ENCODE peak calls at places on chromosome 12, in six cellular contexts. One of them, this sample, is unnamed.

GRCh38 chr12:46131729-46132128 is 137.1 kb downstream of the SLC38A1 start:
- DNase-seq in nephron progenitor cell: no peak
- DNase-seq in A549: peak
- DNase-seq in fibroblast of the aortic adventitia: peak
- DNase-seq in AG09309: no peak
- DNase-seq in sigmoid colon: no peak
- DNase-seq in this sample: no peak

GRCh38 chr12:71439613-71440392 is at the start of gene LGR5:
- DNase-seq in nephron progenitor cell: peak
- DNase-seq in A549: peak
- DNase-seq in fibroblast of the aortic adventitia: peak
- DNase-seq in AG09309: no peak
- DNase-seq in sigmoid colon: no peak
- DNase-seq in this sample: no peak

GRCh38 chr12:46518729-46519128 is 146.2 kb upstream of the SLC38A2 start:
- DNase-seq in nephron progenitor cell: no peak
- DNase-seq in A549: no peak
- DNase-seq in fibroblast of the aortic adventitia: no peak
- DNase-seq in AG09309: no peak
- DNase-seq in sigmoid colon: no peak
- DNase-seq in this sample: no peak

GRCh38 chr12:65951697-65952096 is 127.4 kb downstream of the HMGA2 start:
- DNase-seq in nephron progenitor cell: no peak
- DNase-seq in A549: no peak
- DNase-seq in fibroblast of the aortic adventitia: peak
- DNase-seq in AG09309: no peak
- DNase-seq in sigmoid colon: no peak
- DNase-seq in this sample: no peak

GRCh38 chr12:48285751-48286650 is 64.7 kb downstream of the ZNF641 start:
- DNase-seq in nephron progenitor cell: no peak
- DNase-seq in A549: no peak
- DNase-seq in fibroblast of the aortic adventitia: no peak
- DNase-seq in AG09309: no peak
- DNase-seq in sigmoid colon: no peak
- DNase-seq in this sample: no peak

GRCh38 chr12:97148941-97149559 is 242.0 kb downstream of the NEDD1 start:
- DNase-seq in nephron progenitor cell: peak
- DNase-seq in A549: peak
- DNase-seq in fibroblast of the aortic adventitia: peak
- DNase-seq in AG09309: no peak
- DNase-seq in sigmoid colon: no peak
- DNase-seq in this sample: no peak

GRCh38 chr12:56634242-56634836 is 4.2 kb upstream of the BAZ2A start:
- DNase-seq in nephron progenitor cell: peak
- DNase-seq in A549: peak
- DNase-seq in fibroblast of the aortic adventitia: no peak
- DNase-seq in AG09309: no peak
- DNase-seq in sigmoid colon: no peak
- DNase-seq in this sample: no peak

GRCh38 chr12:2212971-2213869 is 160.4 kb downstream of the CACNA1C start:
- DNase-seq in nephron progenitor cell: peak
- DNase-seq in A549: no peak
- DNase-seq in fibroblast of the aortic adventitia: no peak
- DNase-seq in AG09309: no peak
- DNase-seq in sigmoid colon: peak
- DNase-seq in this sample: peak

GRCh38 chr12:6956332-6956727 is 5.2 kb downstream of the PTPN6 start:
- DNase-seq in nephron progenitor cell: no peak
- DNase-seq in A549: no peak
- DNase-seq in fibroblast of the aortic adventitia: no peak
- DNase-seq in AG09309: no peak
- DNase-seq in sigmoid colon: peak
- DNase-seq in this sample: no peak

GRCh38 chr12:104243971-104244370 is 28.4 kb downstream of the TXNRD1 start:
- DNase-seq in nephron progenitor cell: no peak
- DNase-seq in A549: no peak
- DNase-seq in fibroblast of the aortic adventitia: no peak
- DNase-seq in AG09309: no peak
- DNase-seq in sigmoid colon: no peak
- DNase-seq in this sample: no peak

GRCh38 chr12:92468358-92469020 is 234.3 kb upstream of the PLEKHG7 start:
- DNase-seq in nephron progenitor cell: no peak
- DNase-seq in A549: no peak
- DNase-seq in fibroblast of the aortic adventitia: no peak
- DNase-seq in AG09309: no peak
- DNase-seq in sigmoid colon: no peak
- DNase-seq in this sample: no peak

GRCh38 chr12:102631274-102631673 is 150.9 kb upstream of the IGF1 start:
- DNase-seq in nephron progenitor cell: no peak
- DNase-seq in A549: peak
- DNase-seq in fibroblast of the aortic adventitia: peak
- DNase-seq in AG09309: peak
- DNase-seq in sigmoid colon: no peak
- DNase-seq in this sample: no peak

GRCh38 chr12:26628234-26628633 is 204.8 kb downstream of the ITPR2 start:
- DNase-seq in nephron progenitor cell: no peak
- DNase-seq in A549: no peak
- DNase-seq in fibroblast of the aortic adventitia: no peak
- DNase-seq in AG09309: no peak
- DNase-seq in sigmoid colon: no peak
- DNase-seq in this sample: no peak

GRCh38 chr12:57096099-57096572 is 7.2 kb downstream of the NAB2 start:
- DNase-seq in nephron progenitor cell: no peak
- DNase-seq in A549: no peak
- DNase-seq in fibroblast of the aortic adventitia: no peak
- DNase-seq in AG09309: no peak
- DNase-seq in sigmoid colon: no peak
- DNase-seq in this sample: no peak

GRCh38 chr12:106897082-106897481 is 58.6 kb upstream of the TMEM263 start:
- DNase-seq in nephron progenitor cell: no peak
- DNase-seq in A549: peak
- DNase-seq in fibroblast of the aortic adventitia: peak
- DNase-seq in AG09309: no peak
- DNase-seq in sigmoid colon: no peak
- DNase-seq in this sample: no peak
- TF ChIP-seq CTCF in nephron progenitor cell: no peak
- TF ChIP-seq CTCF in A549: peak
- TF ChIP-seq CTCF in fibroblast of the aortic adventitia: no peak
- TF ChIP-seq CTCF in AG09309: peak
- TF ChIP-seq CTCF in sigmoid colon: no peak
- TF ChIP-seq CTCF in this sample: peak

DNA sequence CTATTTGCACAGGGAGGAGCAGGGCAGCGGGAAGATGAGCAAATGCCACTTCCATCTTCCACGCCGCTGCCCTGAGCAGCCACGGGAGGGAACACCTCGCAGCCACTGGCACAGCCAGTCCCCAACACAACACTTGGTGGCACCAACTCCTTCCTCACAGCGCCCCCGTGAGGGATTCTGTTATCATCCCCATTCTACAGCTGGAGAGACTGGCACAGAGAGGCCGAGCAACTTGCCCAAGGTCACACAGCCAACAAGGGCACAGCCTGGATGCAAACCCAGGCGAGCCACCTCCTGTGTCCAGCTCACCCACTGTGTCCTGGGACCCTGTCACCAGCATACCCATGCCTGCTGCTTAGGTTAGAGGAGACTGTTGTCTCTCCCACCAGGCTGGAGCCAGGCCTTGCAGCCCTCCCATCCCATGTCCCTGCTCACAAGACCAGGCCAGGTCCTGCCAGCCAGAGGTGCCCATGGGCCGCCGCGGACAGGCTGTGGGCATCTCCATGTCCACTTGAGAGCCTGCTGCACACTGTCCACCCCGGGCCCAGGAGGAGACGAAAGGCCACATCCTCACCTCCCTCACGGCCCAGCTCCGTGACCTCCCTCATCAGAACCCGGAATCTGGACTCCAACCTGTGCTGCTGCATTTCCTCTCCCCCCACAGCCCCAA is 57.0 kb downstream of the NCOR2 start:
- DNase-seq in nephron progenitor cell: no peak
- DNase-seq in A549: peak
- DNase-seq in fibroblast of the aortic adventitia: no peak
- DNase-seq in AG09309: no peak
- DNase-seq in sigmoid colon: no peak
- DNase-seq in this sample: no peak
- TF ChIP-seq CTCF in nephron progenitor cell: no peak
- TF ChIP-seq CTCF in A549: no peak
- TF ChIP-seq CTCF in fibroblast of the aortic adventitia: no peak
- TF ChIP-seq CTCF in AG09309: no peak
- TF ChIP-seq CTCF in sigmoid colon: peak
- TF ChIP-seq CTCF in this sample: peak

DNA sequence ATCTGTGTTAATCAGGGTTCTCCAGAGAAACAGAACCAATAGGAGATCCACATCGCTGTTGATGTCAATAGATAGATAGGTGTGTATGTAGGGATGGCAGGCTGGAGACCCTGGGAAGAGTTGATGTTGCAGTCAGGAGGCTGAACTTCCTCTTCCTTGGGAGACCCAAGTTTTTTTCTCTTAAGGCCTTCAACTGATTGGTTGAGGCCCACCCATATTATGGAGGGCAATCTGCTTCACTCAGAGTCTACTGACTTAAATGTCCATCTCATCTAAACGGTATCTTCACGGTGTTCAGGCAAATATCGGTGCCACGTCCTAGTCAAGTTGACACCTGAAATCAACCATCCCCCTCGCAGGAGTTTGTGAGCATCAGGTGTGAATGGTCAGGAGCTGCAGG is 63.0 kb downstream of the ETV6 start:
- DNase-seq in nephron progenitor cell: no peak
- DNase-seq in A549: no peak
- DNase-seq in fibroblast of the aortic adventitia: no peak
- DNase-seq in AG09309: no peak
- DNase-seq in sigmoid colon: no peak
- DNase-seq in this sample: no peak
- TF ChIP-seq CTCF in nephron progenitor cell: no peak
- TF ChIP-seq CTCF in A549: no peak
- TF ChIP-seq CTCF in fibroblast of the aortic adventitia: no peak
- TF ChIP-seq CTCF in AG09309: no peak
- TF ChIP-seq CTCF in sigmoid colon: no peak
- TF ChIP-seq CTCF in this sample: no peak

DNA sequence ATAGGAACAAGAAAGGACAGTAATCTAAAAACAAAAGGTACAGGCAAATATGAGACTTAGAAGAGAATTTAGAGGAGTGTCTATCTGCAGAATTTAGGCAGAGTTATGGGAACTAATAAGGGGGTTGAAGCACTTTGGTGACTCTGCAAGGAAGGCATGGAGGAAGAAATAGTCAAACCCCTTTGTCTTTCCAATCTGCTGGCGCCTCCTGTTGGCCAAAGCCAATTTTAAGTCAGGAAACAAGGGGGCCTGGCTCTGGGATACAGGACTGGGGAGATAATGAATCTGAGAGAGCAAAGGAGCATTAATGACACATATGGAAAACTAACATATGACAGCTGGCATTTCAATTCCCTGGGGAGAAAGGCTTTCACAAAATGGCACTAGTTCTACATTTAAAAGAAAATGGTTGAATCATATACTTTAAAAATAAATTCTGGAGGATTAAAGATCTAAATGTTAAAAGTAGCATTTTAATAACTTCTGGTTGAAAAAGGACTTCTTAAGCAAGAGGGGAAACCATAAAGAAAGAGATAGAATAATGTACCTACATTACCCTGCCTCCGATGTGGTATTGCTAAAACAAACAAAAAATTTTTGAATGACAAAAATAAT is 48.5 kb upstream of the CSRP2 start:
- DNase-seq in nephron progenitor cell: peak
- DNase-seq in A549: peak
- DNase-seq in fibroblast of the aortic adventitia: peak
- DNase-seq in AG09309: no peak
- DNase-seq in sigmoid colon: no peak
- DNase-seq in this sample: no peak
- TF ChIP-seq CTCF in nephron progenitor cell: peak
- TF ChIP-seq CTCF in A549: peak
- TF ChIP-seq CTCF in fibroblast of the aortic adventitia: peak
- TF ChIP-seq CTCF in AG09309: peak
- TF ChIP-seq CTCF in sigmoid colon: no peak
- TF ChIP-seq CTCF in this sample: peak

DNA sequence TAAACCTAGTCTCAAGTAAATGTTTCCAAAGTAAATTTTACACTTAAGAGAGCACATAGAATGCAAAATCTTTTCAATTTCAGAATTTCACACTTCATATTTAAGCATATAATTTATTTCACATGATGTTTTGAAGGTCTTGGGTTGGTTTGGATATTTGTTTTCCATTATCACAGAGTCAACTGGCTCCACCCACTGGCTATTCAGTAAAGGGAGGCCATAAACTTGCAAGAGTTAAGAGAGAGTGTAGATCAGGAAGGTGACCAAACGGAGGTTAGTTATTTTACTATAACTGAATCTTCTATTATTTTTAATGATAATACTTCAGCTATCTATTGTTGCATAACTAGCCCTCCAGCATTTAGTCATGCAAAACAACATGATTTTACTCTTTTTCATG is 6.2 kb upstream of the CPNE8 start:
- DNase-seq in nephron progenitor cell: no peak
- DNase-seq in A549: no peak
- DNase-seq in fibroblast of the aortic adventitia: no peak
- DNase-seq in AG09309: no peak
- DNase-seq in sigmoid colon: no peak
- DNase-seq in this sample: no peak
- TF ChIP-seq CTCF in nephron progenitor cell: no peak
- TF ChIP-seq CTCF in A549: peak
- TF ChIP-seq CTCF in fibroblast of the aortic adventitia: no peak
- TF ChIP-seq CTCF in AG09309: peak
- TF ChIP-seq CTCF in sigmoid colon: no peak
- TF ChIP-seq CTCF in this sample: no peak

DNA sequence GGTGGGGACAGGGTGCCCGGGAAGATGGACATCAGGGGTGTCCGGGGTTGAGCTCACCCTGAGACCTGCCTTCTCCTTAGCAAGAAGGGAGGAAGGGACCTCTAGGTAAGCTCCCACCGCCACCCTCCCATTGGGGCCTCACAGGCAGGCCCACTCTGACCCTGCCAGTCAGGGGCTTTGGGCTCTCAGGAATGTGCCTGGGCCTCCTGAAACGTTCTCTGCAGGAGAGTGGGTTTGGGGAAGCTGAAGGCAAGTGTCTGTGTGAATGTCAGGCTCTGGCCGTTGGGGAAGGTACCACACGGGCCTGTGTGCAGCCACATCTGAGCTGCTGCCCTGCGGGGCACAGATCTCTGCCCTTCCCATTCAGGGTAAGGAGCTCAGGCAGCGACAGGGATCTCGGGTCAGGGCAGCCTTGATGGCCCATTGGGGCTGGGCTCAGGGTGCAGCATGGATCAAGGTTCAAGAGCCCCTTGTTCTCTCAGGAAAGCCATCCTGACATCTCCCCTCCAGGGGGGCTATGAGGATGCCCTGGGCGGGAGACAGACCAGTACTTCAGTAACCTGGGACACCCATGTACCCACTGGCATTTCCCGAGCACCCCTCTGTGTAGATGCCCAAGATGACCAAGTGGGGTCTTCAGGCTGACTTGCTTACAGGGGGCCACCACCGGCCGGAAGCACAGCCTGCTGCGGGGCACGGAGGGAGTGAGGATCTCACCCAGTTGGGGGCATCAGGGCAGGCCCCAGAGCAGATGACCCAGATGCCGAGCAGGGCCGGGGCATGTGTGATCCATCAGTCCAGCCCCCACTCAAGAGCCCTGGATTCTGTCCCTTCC is 29.7 kb downstream of the FAM222A start:
- DNase-seq in nephron progenitor cell: peak
- DNase-seq in A549: no peak
- DNase-seq in fibroblast of the aortic adventitia: no peak
- DNase-seq in AG09309: no peak
- DNase-seq in sigmoid colon: peak
- DNase-seq in this sample: no peak
- TF ChIP-seq CTCF in nephron progenitor cell: no peak
- TF ChIP-seq CTCF in A549: no peak
- TF ChIP-seq CTCF in fibroblast of the aortic adventitia: no peak
- TF ChIP-seq CTCF in AG09309: no peak
- TF ChIP-seq CTCF in sigmoid colon: no peak
- TF ChIP-seq CTCF in this sample: no peak